ENCODE peak calls at places on chromosomes 4 and X, in five cellular contexts. W is effector CD4-positive, alpha-beta T cell; I is C1 segment of cervical spinal cord; E is CD4-positive, CD25-positive, alpha-beta regulatory T cell; R is lower leg skin. T is an unnamed sample.

GRCh38 chr4:6516762-6517161 is 44.3 kb upstream of the PPP2R2C start:
- DNase-seq in W (no peak), I (no peak), E (no peak), R (no peak), T (no peak)

GRCh38 chrX:155953055-155953454 is 44.4 kb upstream of the IL9R start:
- DNase-seq in W (no peak), I (no peak), E (no peak), R (no peak), T (no peak)

GRCh38 chr4:74038161-74039064 is at the start of gene CXCL3:
- DNase-seq in W (no peak), I (peak), E (no peak), R (peak), T (peak)

GRCh38 chr4:19164334-19164733 is 1087.4 kb upstream of the SLIT2 start:
- DNase-seq in W (no peak), I (no peak), E (no peak), R (no peak), T (no peak)

GRCh38 chr4:83561381-83561780 is 25.5 kb downstream of the GPAT3 start:
- DNase-seq in W (no peak), I (no peak), E (no peak), R (no peak), T (no peak)

GRCh38 chrX:129000018-129000417 is 523.3 kb downstream of the SMARCA1 start:
- DNase-seq in W (no peak), I (no peak), E (no peak), R (no peak), T (no peak)

GRCh38 chr4:33381806-33382205 is 2661.6 kb downstream of the PCDH7 start:
- DNase-seq in W (no peak), I (no peak), E (no peak), R (no peak), T (no peak)

GRCh38 chrX:17968367-17968766 is 107.3 kb upstream of the RAI2 start:
- DNase-seq in W (no peak), I (no peak), E (no peak), R (no peak), T (no peak)

GRCh38 chr4:107709916-107710315 is 10.1 kb downstream of the PAPSS1 start:
- DNase-seq in W (no peak), I (no peak), E (no peak), R (no peak), T (no peak)

GRCh38 chrX:141642979-141643378 is 53.5 kb downstream of the SPANXA2 start:
- DNase-seq in W (no peak), I (no peak), E (no peak), R (no peak), T (no peak)

GRCh38 chr4:147590249-147590920 is 26.8 kb upstream of the TMEM184C start:
- DNase-seq in W (peak), I (no peak), E (peak), R (no peak), T (no peak)

GRCh38 chrX:31580726-31581125 is 508.9 kb upstream of the FTHL17 start:
- DNase-seq in W (no peak), I (no peak), E (no peak), R (no peak), T (no peak)

GRCh38 chrX:110210417-110211139 is 107.3 kb downstream of the AMMECR1 start:
- DNase-seq in W (no peak), I (no peak), E (no peak), R (no peak), T (no peak)

GRCh38 chr4:38368612-38369011 is 295.4 kb upstream of the KLF3 start:
- DNase-seq in W (no peak), I (no peak), E (no peak), R (no peak), T (no peak)

GRCh38 chrX:115689931-115690330 is 129.0 kb downstream of the PLS3 start:
- DNase-seq in W (no peak), I (no peak), E (no peak), R (no peak), T (no peak)

GRCh38 chrX:12984629-12985303 is 9.9 kb downstream of the TMSB4X start:
- DNase-seq in W (no peak), I (no peak), E (peak), R (no peak), T (no peak)

GRCh38 chr4:26192921-26193894 is 127.6 kb upstream of the RBPJ start:
- DNase-seq in W (no peak), I (no peak), E (no peak), R (no peak), T (no peak)

T was measured in coronary artery.